ENCODE peak calls at places on chromosomes 11 and 22, in six cellular contexts. D is ovary, J is AML-193, B is NCI-H1694, H is hepatocyte, N is hypothalamus. P is an unnamed sample.

GRCh38 chr22:47061226-47061625 is 298.8 kb downstream of the TBC1D22A start:
- DNase-seq in D (no peak), J (no peak), H (no peak), N (no peak), B (no peak), P (no peak)

GRCh38 chr11:43941257-43941879 is 1.1 kb upstream of the C11orf96 start:
- DNase-seq in H (no peak), J (no peak), N (no peak), B (peak), D (peak), P (peak)

GRCh38 chr22:28442264-28442950 is 237.2 kb downstream of the TTC28 start:
- DNase-seq in H (peak), D (peak), J (peak), N (peak), B (no peak), P (peak)

GRCh38 chr11:78370406-78371172 is 47.0 kb downstream of the GAB2 start:
- DNase-seq in B (no peak), H (no peak), J (no peak), N (peak), D (no peak), P (no peak)

GRCh38 chr11:91382946-91383345 is 841.7 kb upstream of the FAT3 start:
- DNase-seq in J (no peak), H (no peak), B (no peak), N (no peak), D (no peak), P (no peak)

GRCh38 chr11:33936745-33937612 is 45.1 kb upstream of the LMO2 start:
- DNase-seq in D (peak), J (peak), H (peak), N (no peak), B (no peak), P (peak)

GRCh38 chr11:117663389-117663788 is 133.6 kb downstream of the DSCAML1 start:
- DNase-seq in H (no peak), J (no peak), B (no peak), N (peak), D (no peak), P (no peak)

GRCh38 chr11:13883042-13883441 is 79.5 kb upstream of the SPON1 start:
- DNase-seq in B (no peak), H (peak), N (no peak), D (no peak), J (no peak), P (no peak)

GRCh38 chr11:86068138-86068861 is 584 bp downstream of the PICALM start:
- DNase-seq in B (no peak), D (no peak), J (no peak), H (peak), N (peak), P (peak)

P was measured in left kidney.